ENCODE peak calls at places on chromosomes 2 and 18, in nine cellular contexts. N is astrocyte of the spinal cord; Y is NCI-H82; I is amniotic stem cell; F is NCI-H2081; H is EH; E is stimulated activated CD8-positive, alpha-beta memory T cell treated with anti-CD3 and anti-CD28 coated beads, Interleukin-7, amount 100 ng/mL, for 4 hours; K is B cell; L is GM12891. W is an unnamed sample.

GRCh38 chr18:7924616-7925015 is 357.5 kb downstream of the PTPRM start:
- DNase-seq in N (no peak), K (no peak), F (no peak), E (no peak), H (no peak), I (no peak), L (no peak), Y (peak), W (no peak)

GRCh38 chr18:23220355-23220754 is 85.1 kb downstream of the CABLES1 start:
- DNase-seq in K (no peak), H (no peak), N (no peak), Y (no peak), E (no peak), L (no peak), I (no peak), F (no peak), W (no peak)

GRCh38 chr2:54015809-54016703 is 45.3 kb upstream of the PSME4 start:
- DNase-seq in K (no peak), N (peak), F (no peak), I (peak), L (no peak), H (peak), E (no peak), Y (no peak), W (no peak)

GRCh38 chr2:216118474-216118873 is 9.3 kb downstream of the XRCC5 start:
- DNase-seq in K (no peak), F (no peak), Y (no peak), I (no peak), N (no peak), H (no peak), L (no peak), E (no peak), W (no peak)

GRCh38 chr2:227450921-227451654 is 20.9 kb upstream of the AGFG1 start:
- DNase-seq in L (no peak), N (no peak), F (no peak), K (no peak), Y (no peak), I (no peak), E (no peak), H (no peak), W (no peak)

GRCh38 chr2:239326831-239327535 is 73.8 kb downstream of the HDAC4 start:
- DNase-seq in K (no peak), Y (no peak), H (no peak), E (peak), N (peak), L (no peak), I (no peak), F (no peak), W (no peak)

GRCh38 chr2:217864960-217865359 is 137.8 kb downstream of the TNS1 start:
- DNase-seq in N (no peak), F (no peak), E (no peak), L (peak), K (peak), Y (no peak), I (no peak), H (no peak), W (no peak)

GRCh38 chr18:60117321-60117720 is 217.5 kb downstream of the PMAIP1 start:
- DNase-seq in L (no peak), H (no peak), Y (no peak), F (no peak), K (no peak), E (no peak), I (no peak), N (no peak), W (no peak)

GRCh38 chr2:226701052-226701451 is 98.6 kb downstream of the IRS1 start:
- DNase-seq in I (no peak), N (peak), E (no peak), Y (peak), K (no peak), H (peak), F (no peak), L (no peak), W (peak)

GRCh38 chr2:239312741-239313246 is 88.0 kb downstream of the HDAC4 start:
- DNase-seq in I (no peak), K (no peak), H (no peak), F (no peak), L (no peak), N (no peak), E (no peak), Y (no peak), W (no peak)

GRCh38 chr18:67600181-67600631 is 83.7 kb upstream of the DSEL start:
- DNase-seq in L (no peak), I (peak), F (no peak), Y (peak), E (no peak), N (peak), K (no peak), H (peak), W (no peak)

GRCh38 chr18:24277516-24277915 is 120.1 kb downstream of the OSBPL1A start:
- DNase-seq in F (no peak), E (no peak), L (no peak), I (no peak), Y (no peak), K (no peak), H (no peak), N (no peak), W (no peak)

GRCh38 chr2:143525006-143525405 is 395.8 kb downstream of the ARHGAP15 start:
- DNase-seq in H (peak), I (no peak), K (no peak), N (peak), E (no peak), L (no peak), Y (no peak), F (no peak), W (no peak)

GRCh38 chr2:99863914-99864273 is 278.5 kb downstream of the AFF3 start:
- DNase-seq in E (no peak), F (no peak), Y (no peak), N (no peak), I (no peak), H (peak), L (no peak), K (no peak), W (no peak)

GRCh38 chr18:39500320-39500719 is 1934.7 kb upstream of the CELF4 start:
- DNase-seq in Y (no peak), H (no peak), E (no peak), I (no peak), K (no peak), L (no peak), N (no peak), F (no peak), W (no peak)

GRCh38 chr2:109311771-109312170 is 182.8 kb downstream of the SH3RF3 start:
- DNase-seq in E (no peak), K (no peak), N (no peak), L (no peak), Y (no peak), F (no peak), I (no peak), H (peak), W (no peak)

GRCh38 chr2:143823856-143824255 is 694.6 kb downstream of the ARHGAP15 start:
- DNase-seq in L (no peak), I (no peak), F (no peak), N (no peak), Y (peak), E (no peak), H (no peak), K (no peak), W (no peak)

GRCh38 chr2:111246620-111247061 is 125.9 kb downstream of the BCL2L11 start:
- DNase-seq in I (no peak), E (no peak), K (no peak), H (no peak), Y (no peak), F (no peak), L (no peak), N (no peak), W (no peak)

GRCh38 chr2:120480903-120481445 is 135.0 kb downstream of the INHBB start:
- DNase-seq in N (no peak), F (no peak), I (no peak), Y (no peak), K (no peak), H (no peak), E (no peak), L (no peak), W (no peak)

GRCh38 chr2:47654790-47655562 is 128.0 kb upstream of the MSH6 start:
- DNase-seq in K (peak), L (peak), F (no peak), H (no peak), N (no peak), E (no peak), I (no peak), Y (no peak), W (no peak)

GRCh38 chr18:34985963-34986362 is 55.2 kb upstream of the MAPRE2 start:
- DNase-seq in N (no peak), E (no peak), K (no peak), I (no peak), F (no peak), H (no peak), Y (no peak), L (no peak), W (no peak)

GRCh38 chr2:128395196-128395595 is 76.5 kb upstream of the HS6ST1 start:
- DNase-seq in I (no peak), K (no peak), F (no peak), Y (no peak), H (no peak), L (no peak), N (no peak), E (no peak), W (no peak)

W was measured in NCI-H1694.